ENCODE peak calls at places on chromosomes 12 and 14, in ten cellular contexts. One of them, this sample, is unnamed.

GRCh38 chr12:116164976-116165425 is 112.5 kb downstream of the MED13L start:
- DNase-seq in HTR-8/SVneo: no peak
- DNase-seq in activated T-helper 1 cell treated with Interleukin-2 at 50 U/mL for 16 hours: no peak
- DNase-seq in coronary artery: no peak
- DNase-seq in A549: no peak
- DNase-seq in HT1080: peak
- DNase-seq in amniotic stem cell: no peak
- DNase-seq in AG04450: peak
- DNase-seq in activated CD4-positive, alpha-beta T cell treated with anti-CD3 and anti-CD28 coated beads for 1 hour: no peak
- DNase-seq in ELR: peak
- DNase-seq in this sample: no peak

GRCh38 chr12:73726881-73727280 is 810.8 kb upstream of the ATXN7L3B start:
- DNase-seq in amniotic stem cell: no peak
- DNase-seq in activated CD4-positive, alpha-beta T cell treated with anti-CD3 and anti-CD28 coated beads for 1 hour: no peak
- DNase-seq in HT1080: no peak
- DNase-seq in ELR: no peak
- DNase-seq in HTR-8/SVneo: no peak
- DNase-seq in A549: no peak
- DNase-seq in activated T-helper 1 cell treated with Interleukin-2 at 50 U/mL for 16 hours: no peak
- DNase-seq in coronary artery: no peak
- DNase-seq in AG04450: no peak
- DNase-seq in this sample: no peak

GRCh38 chr12:23421556-23421955 is 527.9 kb downstream of the SOX5 start:
- DNase-seq in ELR: no peak
- DNase-seq in activated T-helper 1 cell treated with Interleukin-2 at 50 U/mL for 16 hours: no peak
- DNase-seq in amniotic stem cell: no peak
- DNase-seq in activated CD4-positive, alpha-beta T cell treated with anti-CD3 and anti-CD28 coated beads for 1 hour: no peak
- DNase-seq in HTR-8/SVneo: no peak
- DNase-seq in AG04450: no peak
- DNase-seq in coronary artery: no peak
- DNase-seq in A549: no peak
- DNase-seq in HT1080: no peak
- DNase-seq in this sample: no peak

GRCh38 chr12:116465407-116465806 is 93.8 kb upstream of the MAP1LC3B2 start:
- DNase-seq in HTR-8/SVneo: no peak
- DNase-seq in activated CD4-positive, alpha-beta T cell treated with anti-CD3 and anti-CD28 coated beads for 1 hour: no peak
- DNase-seq in activated T-helper 1 cell treated with Interleukin-2 at 50 U/mL for 16 hours: no peak
- DNase-seq in AG04450: no peak
- DNase-seq in coronary artery: no peak
- DNase-seq in amniotic stem cell: no peak
- DNase-seq in ELR: no peak
- DNase-seq in HT1080: no peak
- DNase-seq in A549: no peak
- DNase-seq in this sample: no peak

GRCh38 chr14:62792578-62792977 is 252.7 kb downstream of the KCNH5 start:
- DNase-seq in HTR-8/SVneo: no peak
- DNase-seq in amniotic stem cell: no peak
- DNase-seq in activated CD4-positive, alpha-beta T cell treated with anti-CD3 and anti-CD28 coated beads for 1 hour: no peak
- DNase-seq in AG04450: no peak
- DNase-seq in A549: no peak
- DNase-seq in coronary artery: no peak
- DNase-seq in ELR: no peak
- DNase-seq in HT1080: no peak
- DNase-seq in activated T-helper 1 cell treated with Interleukin-2 at 50 U/mL for 16 hours: no peak
- DNase-seq in this sample: no peak

GRCh38 chr12:32116897-32117296 is 10.2 kb downstream of the BICD1 start:
- DNase-seq in HT1080: peak
- DNase-seq in activated T-helper 1 cell treated with Interleukin-2 at 50 U/mL for 16 hours: no peak
- DNase-seq in A549: no peak
- DNase-seq in amniotic stem cell: no peak
- DNase-seq in coronary artery: no peak
- DNase-seq in ELR: peak
- DNase-seq in HTR-8/SVneo: no peak
- DNase-seq in activated CD4-positive, alpha-beta T cell treated with anti-CD3 and anti-CD28 coated beads for 1 hour: no peak
- DNase-seq in AG04450: no peak
- DNase-seq in this sample: no peak

GRCh38 chr14:69539631-69540410 is 34.9 kb downstream of the CCDC177 start:
- DNase-seq in HT1080: peak
- DNase-seq in HTR-8/SVneo: no peak
- DNase-seq in activated T-helper 1 cell treated with Interleukin-2 at 50 U/mL for 16 hours: no peak
- DNase-seq in ELR: no peak
- DNase-seq in coronary artery: no peak
- DNase-seq in A549: no peak
- DNase-seq in amniotic stem cell: no peak
- DNase-seq in AG04450: peak
- DNase-seq in activated CD4-positive, alpha-beta T cell treated with anti-CD3 and anti-CD28 coated beads for 1 hour: no peak
- DNase-seq in this sample: no peak

GRCh38 chr14:69117020-69117767 is 35.7 kb downstream of the DCAF5 start:
- DNase-seq in activated CD4-positive, alpha-beta T cell treated with anti-CD3 and anti-CD28 coated beads for 1 hour: no peak
- DNase-seq in A549: no peak
- DNase-seq in activated T-helper 1 cell treated with Interleukin-2 at 50 U/mL for 16 hours: no peak
- DNase-seq in AG04450: no peak
- DNase-seq in ELR: no peak
- DNase-seq in amniotic stem cell: no peak
- DNase-seq in HTR-8/SVneo: no peak
- DNase-seq in coronary artery: no peak
- DNase-seq in HT1080: no peak
- DNase-seq in this sample: no peak

GRCh38 chr12:64610092-64610659 is at the start of gene RASSF3:
- DNase-seq in AG04450: no peak
- DNase-seq in HT1080: peak
- DNase-seq in coronary artery: peak
- DNase-seq in amniotic stem cell: no peak
- DNase-seq in activated T-helper 1 cell treated with Interleukin-2 at 50 U/mL for 16 hours: peak
- DNase-seq in activated CD4-positive, alpha-beta T cell treated with anti-CD3 and anti-CD28 coated beads for 1 hour: peak
- DNase-seq in ELR: peak
- DNase-seq in HTR-8/SVneo: no peak
- DNase-seq in A549: peak
- DNase-seq in this sample: peak

GRCh38 chr12:80101126-80101525 is 1.8 kb downstream of the OTOGL start:
- DNase-seq in HTR-8/SVneo: no peak
- DNase-seq in A549: no peak
- DNase-seq in ELR: peak
- DNase-seq in amniotic stem cell: no peak
- DNase-seq in activated T-helper 1 cell treated with Interleukin-2 at 50 U/mL for 16 hours: no peak
- DNase-seq in AG04450: no peak
- DNase-seq in HT1080: no peak
- DNase-seq in coronary artery: no peak
- DNase-seq in activated CD4-positive, alpha-beta T cell treated with anti-CD3 and anti-CD28 coated beads for 1 hour: no peak
- DNase-seq in this sample: no peak

GRCh38 chr12:120099738-120100137 is 16.8 kb downstream of the RAB35 start:
- DNase-seq in activated CD4-positive, alpha-beta T cell treated with anti-CD3 and anti-CD28 coated beads for 1 hour: no peak
- DNase-seq in coronary artery: no peak
- DNase-seq in HT1080: no peak
- DNase-seq in activated T-helper 1 cell treated with Interleukin-2 at 50 U/mL for 16 hours: no peak
- DNase-seq in HTR-8/SVneo: no peak
- DNase-seq in amniotic stem cell: no peak
- DNase-seq in A549: no peak
- DNase-seq in AG04450: no peak
- DNase-seq in ELR: no peak
- DNase-seq in this sample: no peak